ENCODE peak calls at places on chromosomes 6 and 20, in four cellular contexts. W, E, D and K are unnamed samples.

GRCh38 chr6:37089783-37090182 is 80.2 kb upstream of the PIM1 start:
- DNase-seq in W (no peak), E (no peak), D (no peak), K (no peak)

GRCh38 chr6:21987501-21987957 is 309.3 kb downstream of the PRL start:
- DNase-seq in W (peak; percentile 5), E (peak; percentile 35), D (no peak), K (peak; percentile 58)

GRCh38 chr6:63441266-63441956 is 121.6 kb upstream of the LGSN start:
- DNase-seq in W (no peak), E (peak; percentile 15), D (peak; percentile 57), K (no peak)

GRCh38 chr20:20843982-20844381 is 131.5 kb upstream of the RALGAPA2 start:
- DNase-seq in W (no peak), E (no peak), D (no peak), K (no peak)

GRCh38 chr20:17442588-17442987 is 88.6 kb downstream of the BFSP1 start:
- DNase-seq in W (peak; percentile 36), E (no peak), D (no peak), K (peak; percentile 32)

GRCh38 chr20:2701671-2702081 is 9.1 kb downstream of the EBF4 start:
- DNase-seq in W (no peak), E (no peak), D (peak; percentile 79), K (no peak)

GRCh38 chr6:78861509-78861908 is 5.8 kb upstream of the IRAK1BP1 start:
- DNase-seq in W (peak; percentile 41), E (no peak), D (no peak), K (no peak)

GRCh38 chr6:29647927-29648642 is 8.8 kb upstream of the MOG start:
- DNase-seq in W (peak; percentile 39), E (peak; percentile 38), D (no peak), K (peak; percentile 48)

GRCh38 chr20:22663528-22664025 is 79.2 kb upstream of the FOXA2 start:
- DNase-seq in W (no peak), E (no peak), D (peak; percentile 64), K (no peak)

GRCh38 chr6:51959744-51960383 is 127.5 kb downstream of the PKHD1 start:
- DNase-seq in W (peak; percentile 70), E (peak; percentile 50), D (peak; percentile 85), K (peak; percentile 43)

GRCh38 chr6:110355031-110355430 is 3.1 kb downstream of the METTL24 start:
- DNase-seq in W (no peak), E (no peak), D (no peak), K (no peak)

GRCh38 chr6:136526196-136526930 is 23.9 kb downstream of the MAP7 start:
- DNase-seq in W (peak; percentile 6), E (no peak), D (peak; percentile 72), K (no peak)

GRCh38 chr20:38590682-38591483 is 9.9 kb downstream of the ADIG start:
- DNase-seq in W (no peak), E (no peak), D (no peak), K (no peak)

GRCh38 chr6:52310932-52311331 is 26.4 kb upstream of the MCM3 start:
- DNase-seq in W (no peak), E (no peak), D (no peak), K (no peak)

GRCh38 chr6:167925011-167925410 is 72.5 kb upstream of the KIF25 start:
- DNase-seq in W (no peak), E (no peak), D (no peak), K (no peak)

GRCh38 chr6:16885411-16886160 is 124.3 kb upstream of the ATXN1 start:
- DNase-seq in W (no peak), E (no peak), D (no peak), K (no peak)

GRCh38 chr6:51684038-51684437 is 403.4 kb downstream of the PKHD1 start:
- DNase-seq in W (no peak), E (no peak), D (no peak), K (no peak)

DNA sequence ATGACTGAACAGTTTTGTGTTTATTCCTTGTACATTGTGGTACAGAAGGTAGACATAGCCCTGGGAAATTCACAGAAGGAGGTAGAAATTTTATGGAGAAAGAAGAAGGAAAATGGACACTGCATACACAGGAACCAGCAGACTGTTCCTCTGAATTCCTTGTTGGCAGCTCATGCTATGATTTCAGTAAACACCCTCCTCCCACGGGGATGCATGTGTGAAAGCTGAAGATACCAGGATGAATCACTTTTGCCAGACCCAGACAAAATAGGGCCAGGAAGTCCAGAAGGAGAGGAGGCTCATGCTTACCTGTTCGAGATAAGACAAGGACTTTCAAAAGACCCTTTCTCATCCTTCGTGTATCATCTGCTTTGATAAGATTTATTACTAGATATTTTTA is 110.3 kb upstream of the GGTLC1 start:
- DNase-seq in W (no peak), E (no peak), D (no peak), K (no peak)
- TF ChIP-seq CEBPB in W (no peak), E (no peak), D (no peak), K (no peak)

GRCh38 chr6:73263570-73263909 is 544 bp upstream of the KHDC1 start:
- DNase-seq in W (no peak), E (no peak), D (no peak), K (no peak)
- TF ChIP-seq FOSL1 in W (no peak), E (no peak), D (no peak), K (no peak)

GRCh38 chr6:43120938-43121913 is 45.1 kb downstream of the PTK7 start:
- DNase-seq in W (no peak), E (no peak), D (no peak), K (peak; percentile 44)
- TF ChIP-seq CEBPB in W (no peak), E (no peak), D (no peak), K (no peak)

GRCh38 chr6:43639984-43640800 is 4.6 kb downstream of the MAD2L1BP start:
- DNase-seq in W (no peak), E (no peak), D (no peak), K (no peak)
- TF ChIP-seq FOSL1 in W (no peak), E (peak; percentile 94), D (no peak), K (no peak)

GRCh38 chr6:54876365-54876764 is 29.8 kb downstream of the FAM83B start:
- DNase-seq in W (no peak), E (no peak), D (no peak), K (no peak)
- TF ChIP-seq CEBPB in W (no peak), E (no peak), D (no peak), K (peak; percentile 55)

DNA sequence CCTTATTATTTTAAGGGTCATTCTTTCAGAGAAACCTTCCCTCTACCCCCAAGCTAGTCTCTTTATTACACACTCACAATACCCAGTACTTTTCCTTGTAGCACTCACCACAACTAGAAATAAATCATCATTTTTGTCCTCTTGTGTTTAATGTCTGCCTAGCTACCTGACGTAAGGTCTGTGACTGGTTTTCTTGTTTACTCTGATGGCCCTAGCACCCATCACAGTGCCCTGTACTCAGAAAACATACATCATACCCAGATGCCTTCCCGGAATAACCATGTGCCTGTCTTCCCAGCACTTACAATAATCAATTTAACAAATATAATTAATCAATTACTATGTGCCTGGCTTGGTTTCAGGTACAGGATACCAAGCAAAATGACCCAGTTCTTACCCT is 25.8 kb upstream of the IER3 start:
- DNase-seq in W (no peak), E (no peak), D (no peak), K (no peak)
- TF ChIP-seq FOSL1 in W (no peak), E (no peak), D (no peak), K (no peak)

GRCh38 chr20:258269-258858 is 840 bp downstream of the DEFB132 start:
- DNase-seq in W (no peak), E (no peak), D (no peak), K (no peak)

GRCh38 chr20:257419-257818 is at the start of gene DEFB132:
- DNase-seq in W (no peak), E (no peak), D (no peak), K (no peak)

GRCh38 chr20:259991-260390 is 2.5 kb downstream of the DEFB132 start:
- DNase-seq in W (no peak), E (no peak), D (no peak), K (no peak)

GRCh38 chr20:263701-264100 is 6.2 kb downstream of the DEFB132 start:
- DNase-seq in W (no peak), E (no peak), D (no peak), K (no peak)

DNA sequence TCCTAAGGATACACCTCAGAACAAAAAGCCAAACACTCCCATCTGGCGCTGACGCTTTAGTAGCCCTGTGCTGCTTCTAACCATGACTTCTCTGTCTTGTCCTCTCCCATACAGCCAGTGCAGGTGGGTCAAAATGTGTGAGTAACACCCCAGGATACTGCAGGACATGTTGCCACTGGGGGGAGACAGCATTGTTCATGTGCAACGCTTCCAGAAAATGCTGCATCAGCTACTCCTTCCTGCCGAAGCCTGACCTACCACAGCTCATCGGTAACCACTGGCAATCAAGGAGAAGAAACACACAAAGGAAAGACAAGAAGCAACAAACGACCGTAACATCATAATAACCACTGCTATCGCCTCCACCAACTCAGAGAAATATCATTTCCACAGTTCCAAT is 1.4 kb downstream of the DEFB132 start:
- DNase-seq in W (peak; percentile 67), E (peak; percentile 18), D (no peak), K (peak; percentile 33)
- TF ChIP-seq CEBPB in W (no peak), E (no peak), D (no peak), K (no peak)

DNA sequence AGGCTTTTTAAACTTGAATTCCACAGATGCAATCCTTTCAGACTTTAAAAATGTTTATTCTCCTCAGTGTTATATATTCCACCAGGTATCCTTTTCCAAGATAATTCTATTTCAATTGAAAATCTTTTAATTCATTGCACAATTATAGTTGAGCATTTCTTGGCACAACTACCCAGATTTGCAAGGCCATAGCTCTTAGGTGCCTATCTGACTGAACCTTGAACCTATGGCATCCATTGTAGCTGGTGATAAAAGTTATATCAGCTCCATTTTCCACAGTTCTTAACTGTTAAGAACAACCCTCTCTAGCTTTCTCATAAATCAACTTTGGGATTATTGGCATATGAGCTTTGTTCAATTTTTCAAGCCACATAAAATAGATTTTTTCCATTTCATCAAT is 42.4 kb downstream of the PACRG start:
- DNase-seq in W (no peak), E (no peak), D (no peak), K (no peak)
- TF ChIP-seq FOSL1 in W (no peak), E (no peak), D (no peak), K (no peak)

DNA sequence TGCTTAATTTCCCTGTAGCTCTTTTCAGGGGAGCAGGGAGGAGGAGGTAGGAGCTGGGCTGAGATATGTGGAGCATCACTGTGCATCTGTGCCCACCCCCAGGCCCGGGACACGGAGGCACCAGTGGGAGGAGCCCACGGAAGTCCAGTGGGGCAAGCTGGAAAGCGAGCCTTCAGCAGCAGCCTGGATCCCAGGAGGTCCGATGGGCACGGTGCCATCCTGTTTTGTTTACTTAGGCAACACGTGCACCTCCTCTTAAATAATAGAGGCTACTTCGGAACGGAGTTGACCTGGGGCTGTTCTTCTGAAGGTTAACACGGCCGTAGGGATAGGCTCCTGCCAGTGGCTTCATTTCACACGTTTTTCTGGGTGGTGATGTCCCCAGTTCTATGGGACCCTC is 51.6 kb downstream of the CDH4 start:
- DNase-seq in W (no peak), E (no peak), D (no peak), K (no peak)
- TF ChIP-seq CEBPB in W (no peak), E (no peak), D (no peak), K (no peak)